ENCODE peak calls at places on chromosomes 6 and 20, in eight cellular contexts. D, H, X, N, O, T, L and K are unnamed samples.

GRCh38 chr20:23668477-23668951 is 20.3 kb downstream of the CST4 start:
- DNase-seq in D (peak; percentile 72), H (peak; percentile 70), X (peak; percentile 19), N (peak; percentile 88), O (peak; percentile 50), T (peak; percentile 25), L (no peak), K (peak; percentile 33)

GRCh38 chr20:36634342-36634741 is 11.7 kb downstream of the SLA2 start:
- DNase-seq in D (no peak), H (no peak), X (no peak), N (no peak), O (no peak), T (no peak), L (no peak), K (no peak)

GRCh38 chr20:57811373-57812020 is 101.7 kb upstream of the PMEPA1 start:
- DNase-seq in D (no peak), H (no peak), X (no peak), N (no peak), O (no peak), T (no peak), L (no peak), K (no peak)

GRCh38 chr6:87670707-87671106 is 31.3 kb downstream of the AKIRIN2 start:
- DNase-seq in D (no peak), H (no peak), X (no peak), N (no peak), O (no peak), T (no peak), L (no peak), K (no peak)

GRCh38 chr6:83707829-83708545 is 914 bp downstream of the SNAP91 start:
- DNase-seq in D (no peak), H (peak; percentile 1), X (peak; percentile 5), N (peak; percentile 67), O (no peak), T (no peak), L (no peak), K (peak; percentile 52)

GRCh38 chr20:9903048-9903651 is 64.3 kb upstream of the PAK5 start:
- DNase-seq in D (peak; percentile 29), H (peak; percentile 5), X (no peak), N (peak; percentile 60), O (no peak), T (no peak), L (no peak), K (no peak)

GRCh38 chr6:128403618-128404444 is 116.6 kb downstream of the PTPRK start:
- DNase-seq in D (no peak), H (no peak), X (no peak), N (no peak), O (no peak), T (no peak), L (no peak), K (no peak)

GRCh38 chr6:63214816-63215215 is 3.5 kb downstream of the FKBP1C start:
- DNase-seq in D (no peak), H (no peak), X (no peak), N (no peak), O (no peak), T (no peak), L (no peak), K (no peak)

GRCh38 chr20:21265457-21266190 is 37.5 kb upstream of the XRN2 start:
- DNase-seq in D (no peak), H (no peak), X (no peak), N (no peak), O (no peak), T (no peak), L (no peak), K (no peak)

GRCh38 chr6:21402368-21402767 is 191.2 kb upstream of the SOX4 start:
- DNase-seq in D (no peak), H (peak; percentile 64), X (peak; percentile 81), N (no peak), O (no peak), T (no peak), L (no peak), K (no peak)

GRCh38 chr20:58995461-58996225 is 11.4 kb downstream of the CTSZ start:
- DNase-seq in D (peak; percentile 39), H (no peak), X (no peak), N (no peak), O (no peak), T (no peak), L (no peak), K (no peak)

GRCh38 chr6:80151641-80152040 is 45.2 kb downstream of the BCKDHB start:
- DNase-seq in D (no peak), H (no peak), X (no peak), N (no peak), O (no peak), T (no peak), L (no peak), K (no peak)

GRCh38 chr20:48621256-48622078 is 206.3 kb downstream of the PREX1 start:
- DNase-seq in D (peak; percentile 62), H (peak; percentile 7), X (peak; percentile 59), N (no peak), O (peak; percentile 44), T (no peak), L (no peak), K (no peak)

GRCh38 chr6:127950566-127951141 is 49.8 kb upstream of the THEMIS start:
- DNase-seq in D (no peak), H (no peak), X (no peak), N (no peak), O (no peak), T (no peak), L (no peak), K (no peak)

GRCh38 chr6:49849121-49849907 is 17.0 kb downstream of the CRISP1 start:
- DNase-seq in D (peak; percentile 46), H (peak; percentile 67), X (peak; percentile 43), N (no peak), O (no peak), T (peak; percentile 30), L (no peak), K (no peak)

GRCh38 chr6:126182650-126183311 is 157.1 kb upstream of the CENPW start:
- DNase-seq in D (peak; percentile 30), H (peak; percentile 7), X (peak; percentile 84), N (no peak), O (no peak), T (no peak), L (no peak), K (peak; percentile 5)

GRCh38 chr6:131023834-131024504 is 39.1 kb downstream of the EPB41L2 start:
- DNase-seq in D (peak; percentile 21), H (peak; percentile 80), X (peak; percentile 89), N (no peak), O (no peak), T (no peak), L (no peak), K (no peak)

GRCh38 chr20:2873747-2874041 is 413 bp downstream of the PTPRA start:
- DNase-seq in D (no peak), H (peak; percentile 51), X (peak; percentile 47), N (peak; percentile 83), O (peak; percentile 62), T (no peak), L (peak; percentile 79), K (no peak)

GRCh38 chr6:108947114-108947854 is 99.1 kb downstream of the ARMC2 start:
- DNase-seq in D (peak; percentile 11), H (peak; percentile 88), X (peak; percentile 70), N (no peak), O (no peak), T (no peak), L (no peak), K (no peak)

GRCh38 chr6:10071631-10072220 is 343.1 kb downstream of the TFAP2A start:
- DNase-seq in D (no peak), H (no peak), X (no peak), N (no peak), O (no peak), T (no peak), L (no peak), K (no peak)

GRCh38 chr20:43322851-43323250 is 133.1 kb upstream of the PTPRT start:
- DNase-seq in D (peak; percentile 10), H (peak; percentile 56), X (no peak), N (no peak), O (no peak), T (no peak), L (no peak), K (no peak)

GRCh38 chr6:157289764-157290163 is 33.6 kb downstream of the TMEM242 start:
- DNase-seq in D (no peak), H (no peak), X (no peak), N (no peak), O (no peak), T (no peak), L (peak; percentile 27), K (no peak)

GRCh38 chr6:111874030-111874425 is 776 bp upstream of the FYN start:
- DNase-seq in D (no peak), H (peak; percentile 27), X (peak; percentile 35), N (no peak), O (peak; percentile 19), T (peak; percentile 80), L (peak; percentile 61), K (no peak)

DNA sequence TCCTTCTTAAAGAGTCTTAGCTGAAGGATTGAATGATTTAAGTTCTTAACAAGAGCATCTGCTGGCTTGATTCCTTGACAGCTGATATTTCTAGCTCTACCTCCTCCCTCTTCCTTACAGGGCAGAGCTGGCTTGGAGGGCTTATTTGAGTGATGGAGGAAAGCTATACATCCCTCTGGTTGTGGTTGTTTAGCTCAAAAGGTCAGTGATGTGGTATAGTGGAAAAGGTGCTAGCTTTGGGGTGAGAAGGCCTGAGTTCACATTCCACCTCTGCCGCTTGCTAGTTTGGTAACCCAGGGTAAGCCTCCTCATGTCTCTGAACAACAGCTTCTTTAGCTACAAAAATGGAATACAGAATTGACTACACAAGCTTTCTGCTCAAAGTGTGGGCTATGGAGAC is 8.3 kb downstream of the CHMP4B start:
- DNase-seq in D (no peak), H (no peak), X (no peak), N (no peak), O (no peak), T (no peak), L (no peak), K (no peak)
- H3K27ac ChIP-seq in D (no peak overlapping the region), H (no peak overlapping the region), X (no peak overlapping the region), N (no peak overlapping the region), O (no peak overlapping the region), T (no peak overlapping the region), L (no peak overlapping the region), K (no peak overlapping the region)

GRCh38 chr20:62618622-62619529 is 23.4 kb upstream of the SLCO4A1 start:
- DNase-seq in D (no peak), H (no peak), X (no peak), N (no peak), O (peak; percentile 20), T (no peak), L (peak; percentile 56), K (no peak)
- H3K27ac ChIP-seq in D (peak overlapping the region; percentile 31), H (no peak overlapping the region), X (no peak overlapping the region), N (no peak overlapping the region), O (no peak overlapping the region), T (no peak overlapping the region), L (no peak overlapping the region), K (no peak overlapping the region)

GRCh38 chr6:16450285-16450684 is 211.9 kb downstream of the GMPR start:
- DNase-seq in D (peak; percentile 8), H (peak; percentile 74), X (peak; percentile 95), N (no peak), O (no peak), T (no peak), L (no peak), K (no peak)
- H3K27ac ChIP-seq in D (no peak overlapping the region), H (no peak overlapping the region), X (peak overlapping the region; percentile 83), N (no peak overlapping the region), O (no peak overlapping the region), T (no peak overlapping the region), L (no peak overlapping the region), K (peak overlapping the region; percentile 14)

DNA sequence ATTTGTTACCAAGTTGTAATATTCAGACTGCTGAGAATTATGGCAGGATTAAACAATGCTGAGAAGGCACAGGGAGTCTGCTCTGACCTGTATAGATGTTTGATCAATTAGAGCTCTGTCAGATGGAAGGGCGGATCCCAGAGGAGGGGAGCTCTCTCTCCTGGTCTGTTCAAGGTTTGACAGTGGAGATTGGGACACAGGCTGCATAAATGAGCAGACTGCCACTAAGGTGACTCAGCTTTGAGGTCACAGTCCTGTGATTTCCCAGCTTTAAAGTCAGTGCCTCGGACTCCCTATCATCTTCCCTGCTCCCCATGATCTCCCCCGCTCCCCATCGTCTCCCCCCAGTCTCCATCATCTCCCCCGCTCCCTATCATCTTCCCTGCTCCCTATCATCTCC is 59.2 kb upstream of the SLC22A23 start:
- DNase-seq in D (peak; percentile 19), H (no peak), X (no peak), N (no peak), O (no peak), T (no peak), L (no peak), K (no peak)
- H3K27ac ChIP-seq in D (peak overlapping the region; percentile 56), H (no peak overlapping the region), X (no peak overlapping the region), N (no peak overlapping the region), O (no peak overlapping the region), T (no peak overlapping the region), L (no peak overlapping the region), K (no peak overlapping the region)